ENCODE peak calls at places on chromosomes 3 and 15, in ten cellular contexts. I is nucleus accumbens; N is NCI-H2171; S is prostate gland; O is COR-L47; Q is activated effector memory CD4-positive, alpha-beta T cell treated with Interleukin-2 at 50 U/mL for 16 hours; D is AML-193; Y is Daoy; M is fibroblast of lung; W is KBM-7. U is an unnamed sample.

GRCh38 chr15:28192772-28193171 is 93.7 kb upstream of the OCA2 start:
- DNase-seq in I (no peak), N (no peak), S (no peak), O (no peak), Q (no peak), D (no peak), Y (no peak), M (no peak), W (no peak), U (no peak)

GRCh38 chr3:170712798-170713197 is 126.9 kb upstream of the SLC7A14 start:
- DNase-seq in I (no peak), N (no peak), S (no peak), O (no peak), Q (no peak), D (no peak), Y (no peak), M (no peak), W (no peak), U (no peak)

GRCh38 chr3:83769791-83770663 is 1188.8 kb upstream of the CADM2 start:
- DNase-seq in I (no peak), N (no peak), S (no peak), O (no peak), Q (no peak), D (no peak), Y (no peak), M (no peak), W (no peak), U (no peak)

GRCh38 chr15:60804986-60805949 is 326.3 kb upstream of the ICE2 start:
- DNase-seq in I (no peak), N (peak; percentile 23), S (no peak), O (peak; percentile 43), Q (no peak), D (no peak), Y (peak; percentile 97), M (no peak), W (no peak), U (no peak)

GRCh38 chr3:71784914-71785593 is at the start of gene PROK2:
- DNase-seq in I (no peak), N (peak; percentile 1), S (no peak), O (peak; percentile 30), Q (peak; percentile 11), D (no peak), Y (peak; percentile 33), M (no peak), W (no peak), U (no peak)

GRCh38 chr3:24004171-24004938 is 59.3 kb downstream of the NR1D2 start:
- DNase-seq in I (no peak), N (no peak), S (no peak), O (no peak), Q (no peak), D (no peak), Y (no peak), M (no peak), W (no peak), U (no peak)

GRCh38 chr3:68163054-68163453 is 508.6 kb upstream of the SUCLG2 start:
- DNase-seq in I (no peak), N (no peak), S (no peak), O (no peak), Q (no peak), D (no peak), Y (no peak), M (no peak), W (no peak), U (no peak)

GRCh38 chr3:134978658-134979057 is 183.6 kb downstream of the EPHB1 start:
- DNase-seq in I (no peak), N (peak; percentile 6), S (no peak), O (no peak), Q (no peak), D (no peak), Y (no peak), M (no peak), W (no peak), U (no peak)

GRCh38 chr3:151305778-151306157 is 10.9 kb downstream of the GPR87 start:
- DNase-seq in I (no peak), N (no peak), S (no peak), O (no peak), Q (no peak), D (no peak), Y (peak; percentile 62), M (no peak), W (no peak), U (no peak)

GRCh38 chr3:59749291-59749690 is 699.5 kb upstream of the CFAP20DC start:
- DNase-seq in I (no peak), N (no peak), S (no peak), O (no peak), Q (no peak), D (peak; percentile 99), Y (no peak), M (peak; percentile 46), W (no peak), U (no peak)